ENCODE peak calls at places on chromosomes 2 and 18, in seven cellular contexts. C is upper lobe of right lung, E is body of pancreas, T is breast epithelium, K is brain microvascular endothelial cell, P is SK-N-SH, B is cardiac muscle cell. N is an unnamed sample.

GRCh38 chr18:71131918-71132317 is 843.1 kb downstream of the SOCS6 start:
- DNase-seq in C (no peak), E (no peak), T (no peak), K (no peak), P (no peak), B (no peak), N (no peak)

GRCh38 chr2:239912938-239913631 is 112.1 kb downstream of the NDUFA10 start:
- DNase-seq in C (no peak), E (no peak), T (no peak), K (no peak), P (no peak), B (no peak), N (no peak)

GRCh38 chr2:12719400-12720104 is 2.8 kb downstream of the TRIB2 start:
- DNase-seq in C (no peak), E (no peak), T (no peak), K (no peak), P (no peak), B (peak; percentile 81), N (no peak)

GRCh38 chr18:11827963-11828362 is 23.2 kb upstream of the CHMP1B start:
- DNase-seq in C (no peak), E (no peak), T (no peak), K (no peak), P (no peak), B (no peak), N (no peak)

GRCh38 chr2:70907130-70907756 is 28.5 kb upstream of the ATP6V1B1 start:
- DNase-seq in C (no peak), E (peak; percentile 5), T (no peak), K (peak; percentile 9), P (no peak), B (peak; percentile 35), N (no peak)

GRCh38 chr2:38959938-38960608 is 70.4 kb downstream of the ARHGEF33 start:
- DNase-seq in C (peak; percentile 85), E (peak; percentile 56), T (peak; percentile 27), K (peak; percentile 73), P (peak; percentile 91), B (peak; percentile 96), N (peak; percentile 82)

GRCh38 chr2:190382851-190383250 is 25.3 kb upstream of the MFSD6 start:
- DNase-seq in C (no peak), E (no peak), T (no peak), K (peak; percentile 28), P (peak; percentile 30), B (peak; percentile 58), N (no peak)

GRCh38 chr2:2577366-2577765 is 246.3 kb upstream of the MYT1L start:
- DNase-seq in C (no peak), E (peak; percentile 23), T (no peak), K (no peak), P (peak; percentile 47), B (no peak), N (no peak)

GRCh38 chr2:55887906-55888625 is 35.5 kb downstream of the EFEMP1 start:
- DNase-seq in C (no peak), E (no peak), T (no peak), K (peak; percentile 60), P (no peak), B (peak; percentile 87), N (no peak)

GRCh38 chr18:10015941-10016819 is 102.4 kb downstream of the VAPA start:
- DNase-seq in C (no peak), E (no peak), T (no peak), K (peak; percentile 87), P (peak; percentile 34), B (peak; percentile 98), N (no peak)

GRCh38 chr2:96098900-96099590 is 17.3 kb downstream of the ADRA2B start:
- DNase-seq in C (peak; percentile 46), E (peak; percentile 7), T (peak; percentile 8), K (no peak), P (no peak), B (no peak), N (peak; percentile 30)

GRCh38 chr18:27558388-27559158 is 373.5 kb upstream of the CHST9 start:
- DNase-seq in C (no peak), E (no peak), T (no peak), K (no peak), P (no peak), B (no peak), N (no peak)

GRCh38 chr2:314561-315336 is 26.9 kb upstream of the ALKAL2 start:
- DNase-seq in C (no peak), E (no peak), T (no peak), K (no peak), P (no peak), B (no peak), N (no peak)

GRCh38 chr2:120893874-120894584 is 158.4 kb downstream of the GLI2 start:
- DNase-seq in C (no peak), E (no peak), T (no peak), K (no peak), P (no peak), B (no peak), N (peak; percentile 22)

GRCh38 chr2:108594982-108595464 is 60.8 kb downstream of the LIMS1 start:
- DNase-seq in C (no peak), E (no peak), T (no peak), K (peak; percentile 96), P (no peak), B (peak; percentile 91), N (no peak)

GRCh38 chr2:11688222-11689069 is 18.5 kb upstream of the NTSR2 start:
- DNase-seq in C (peak; percentile 87), E (peak; percentile 86), T (peak; percentile 70), K (peak; percentile 80), P (peak; percentile 94), B (peak; percentile 91), N (peak; percentile 87)

GRCh38 chr18:12911025-12911927 is 27.2 kb upstream of the PTPN2 start:
- DNase-seq in C (peak; percentile 71), E (no peak), T (no peak), K (no peak), P (no peak), B (peak; percentile 55), N (peak; percentile 62)

GRCh38 chr2:165863816-165864221 is 69.8 kb upstream of the GALNT3 start:
- DNase-seq in C (no peak), E (no peak), T (no peak), K (no peak), P (peak; percentile 47), B (no peak), N (no peak)

GRCh38 chr2:48721158-48721557 is 34.4 kb downstream of the LHCGR start:
- DNase-seq in C (no peak), E (no peak), T (no peak), K (no peak), P (no peak), B (peak; percentile 44), N (no peak)

GRCh38 chr2:229252280-229252679 is 18.8 kb downstream of the PID1 start:
- DNase-seq in C (no peak), E (no peak), T (no peak), K (no peak), P (no peak), B (no peak), N (no peak)

GRCh38 chr2:219675206-219675605 is 47.8 kb downstream of the SLC4A3 start:
- DNase-seq in C (no peak), E (no peak), T (peak; percentile 56), K (no peak), P (no peak), B (no peak), N (no peak)

GRCh38 chr2:182101263-182101662 is 115.6 kb downstream of the PPP1R1C start:
- DNase-seq in C (no peak), E (no peak), T (no peak), K (no peak), P (no peak), B (no peak), N (no peak)

GRCh38 chr18:62521588-62521987 is 1.2 kb upstream of the ZCCHC2 start:
- DNase-seq in C (no peak), E (no peak), T (no peak), K (no peak), P (no peak), B (peak; percentile 30), N (no peak)

GRCh38 chr2:50953021-50953420 is 78.9 kb downstream of the NRXN1 start:
- DNase-seq in C (no peak), E (no peak), T (no peak), K (no peak), P (no peak), B (peak; percentile 79), N (no peak)

GRCh38 chr2:8009010-8009597 is 672.8 kb upstream of the ID2 start:
- DNase-seq in C (no peak), E (no peak), T (no peak), K (peak; percentile 53), P (no peak), B (peak; percentile 13), N (no peak)

GRCh38 chr18:79884963-79885728 is 66.3 kb downstream of the SLC66A2 start:
- DNase-seq in C (peak; percentile 48), E (no peak), T (no peak), K (no peak), P (peak; percentile 28), B (no peak), N (peak; percentile 18)

GRCh38 chr2:69565431-69565839 is 78.1 kb downstream of the AAK1 start:
- DNase-seq in C (peak; percentile 73), E (peak; percentile 60), T (no peak), K (no peak), P (peak; percentile 65), B (peak; percentile 49), N (peak; percentile 70)

GRCh38 chr18:23924813-23925212 is 89.7 kb upstream of the TTC39C start:
- DNase-seq in C (no peak), E (no peak), T (no peak), K (peak; percentile 19), P (no peak), B (peak; percentile 63), N (no peak)

GRCh38 chr2:130372055-130372832 is 16.4 kb downstream of the PTPN18 start:
- DNase-seq in C (peak; percentile 97), E (peak; percentile 91), T (peak; percentile 59), K (peak; percentile 66), P (peak; percentile 98), B (peak; percentile 86), N (peak; percentile 95)
- H3K27ac ChIP-seq in C (peak overlapping the region; percentile 96), E (peak overlapping the region; percentile 58), T (peak overlapping the region; percentile 85), K (peak overlapping the region; percentile 29), P (peak overlapping the region; percentile 52), B (no peak overlapping the region), N (peak overlapping the region; percentile 91)

GRCh38 chr18:74654637-74655036 is 57.0 kb downstream of the ZNF407 start:
- DNase-seq in C (no peak), E (no peak), T (no peak), K (no peak), P (peak; percentile 11), B (peak; percentile 53), N (no peak)
- TF ChIP-seq CTCF in C (peak; percentile 22), E (no peak), T (no peak), K (peak; percentile 7), P (peak; percentile 71), B (peak; percentile 35), N (no peak)

GRCh38 chr2:74551942-74552913 is 1.5 kb downstream of the LOXL3 start:
- DNase-seq in C (no peak), E (no peak), T (no peak), K (no peak), P (no peak), B (no peak), N (no peak)
- H3K27ac ChIP-seq in C (no peak overlapping the region), E (no peak overlapping the region), T (no peak overlapping the region), K (no peak overlapping the region), P (peak overlapping the region; percentile 95), B (no peak overlapping the region), N (no peak overlapping the region)

GRCh38 chr2:148534416-148535205 is 109.9 kb upstream of the EPC2 start:
- DNase-seq in C (no peak), E (no peak), T (no peak), K (no peak), P (peak; percentile 44), B (peak; percentile 54), N (no peak)
- TF ChIP-seq CTCF in C (no peak), E (no peak), T (no peak), K (no peak), P (no peak), B (no peak), N (no peak)

GRCh38 chr2:199470361-199470671 is 12.6 kb upstream of the SATB2 start:
- DNase-seq in C (no peak), E (no peak), T (no peak), K (no peak), P (no peak), B (no peak), N (no peak)
- H3K27ac ChIP-seq in C (no peak overlapping the region), E (no peak overlapping the region), T (no peak overlapping the region), K (no peak overlapping the region), P (no peak overlapping the region), B (no peak overlapping the region), N (no peak overlapping the region)

N was measured in lower lobe of right lung.